ENCODE peak calls at places on chromosome 1, in four cellular contexts. P is GM23248, C is PC-3, G is MM.1S. I is an unnamed sample.

GRCh38 chr1:72557446-72558049 is 275.2 kb upstream of the NEGR1 start:
- DNase-seq in P (peak; percentile 32), G (no peak), C (peak; percentile 49), I (peak; percentile 56)

GRCh38 chr1:8378202-8378601 is 60.3 kb downstream of the SLC45A1 start:
- DNase-seq in G (no peak), P (no peak), C (no peak), I (no peak)

GRCh38 chr1:178060789-178061556 is 32.9 kb upstream of the RASAL2 start:
- DNase-seq in C (no peak), P (peak; percentile 90), G (no peak), I (peak; percentile 47)

GRCh38 chr1:237672748-237673147 is 218.0 kb downstream of the ZP4 start:
- DNase-seq in G (peak; percentile 50), P (no peak), C (peak; percentile 21), I (peak; percentile 19)

GRCh38 chr1:225418598-225418997 is 9.2 kb downstream of the LBR start:
- DNase-seq in P (no peak), C (peak; percentile 54), G (no peak), I (no peak)

GRCh38 chr1:155979525-155980343 is 1.4 kb upstream of the ARHGEF2 start:
- DNase-seq in C (no peak), G (peak; percentile 94), P (peak; percentile 63), I (no peak)

GRCh38 chr1:201307760-201308499 is 24.6 kb downstream of the PKP1 start:
- DNase-seq in P (peak; percentile 59), C (peak; percentile 100), G (no peak), I (no peak)

GRCh38 chr1:235888119-235888643 is 21.5 kb upstream of the LYST start:
- DNase-seq in G (peak; percentile 61), C (no peak), P (no peak), I (no peak)

GRCh38 chr1:200938955-200939354 is 44.3 kb downstream of the INAVA start:
- DNase-seq in C (no peak), G (no peak), P (peak; percentile 14), I (no peak)

GRCh38 chr1:96521994-96522760 is 199.4 kb upstream of the PTBP2 start:
- DNase-seq in C (peak; percentile 59), P (peak; percentile 71), G (no peak), I (no peak)

GRCh38 chr1:182084487-182085316 is 23.2 kb upstream of the ZNF648 start:
- DNase-seq in C (peak; percentile 83), G (peak; percentile 82), P (peak; percentile 79), I (peak; percentile 90)

GRCh38 chr1:28176492-28177470 is at the start of gene PTAFR:
- DNase-seq in G (no peak), C (no peak), P (no peak), I (no peak)

GRCh38 chr1:176206006-176206960 is 803 bp downstream of the COP1 start:
- DNase-seq in C (peak; percentile 6), P (peak; percentile 74), G (peak; percentile 41), I (peak; percentile 71)

GRCh38 chr1:111621050-111621449 is 1.5 kb downstream of the RAP1A start:
- DNase-seq in P (peak; percentile 63), G (no peak), C (no peak), I (no peak)

GRCh38 chr1:44239961-44240371 is 26.7 kb downstream of the DMAP1 start:
- DNase-seq in G (no peak), P (peak; percentile 8), C (no peak), I (no peak)

GRCh38 chr1:11156958-11157357 is 32.2 kb upstream of the ANGPTL7 start:
- DNase-seq in P (no peak), C (no peak), G (no peak), I (no peak)

GRCh38 chr1:60376196-60376595 is 302.6 kb upstream of the C1orf87 start:
- DNase-seq in G (no peak), C (no peak), P (no peak), I (no peak)

GRCh38 chr1:230681599-230681998 is 32.3 kb downstream of the AGT start:
- DNase-seq in C (peak; percentile 100), G (no peak), P (peak; percentile 74), I (no peak)

GRCh38 chr1:67793562-67793961 is 39.7 kb downstream of the GNG12 start:
- DNase-seq in P (peak; percentile 63), G (no peak), C (peak; percentile 41), I (no peak)

GRCh38 chr1:107991371-107992066 is 26.5 kb upstream of the VAV3 start:
- DNase-seq in P (peak; percentile 84), C (peak; percentile 9), G (no peak), I (no peak)

GRCh38 chr1:115545096-115545720 is 96.6 kb upstream of the VANGL1 start:
- DNase-seq in G (no peak), C (peak; percentile 10), P (peak; percentile 12), I (no peak)

GRCh38 chr1:152182431-152182830 is 23.4 kb upstream of the RPTN start:
- DNase-seq in P (peak; percentile 59), C (peak; percentile 41), G (peak; percentile 56), I (no peak)

GRCh38 chr1:4633346-4633745 is 21.1 kb upstream of the AJAP1 start:
- DNase-seq in P (no peak), C (no peak), G (no peak), I (peak; percentile 29)

GRCh38 chr1:78101514-78101913 is 55.7 kb downstream of the GIPC2 start:
- DNase-seq in G (no peak), C (peak; percentile 93), P (peak; percentile 96), I (no peak)

GRCh38 chr1:117673405-117673804 is 67.6 kb downstream of the TENT5C start:
- DNase-seq in G (no peak), C (peak; percentile 63), P (peak; percentile 86), I (no peak)

GRCh38 chr1:194865367-194865766 is 1679.0 kb upstream of the B3GALT2 start:
- DNase-seq in C (no peak), P (no peak), G (no peak), I (no peak)

GRCh38 chr1:177794316-177794991 is 175.4 kb downstream of the SEC16B start:
- DNase-seq in P (no peak), G (no peak), C (no peak), I (peak; percentile 62)

GRCh38 chr1:36759355-36759754 is 275.0 kb downstream of the GRIK3 start:
- DNase-seq in P (no peak), G (no peak), C (no peak), I (no peak)

GRCh38 chr1:227070638-227071285 is 130.7 kb downstream of the COQ8A start:
- DNase-seq in G (no peak), C (no peak), P (no peak), I (no peak)

GRCh38 chr1:226679303-226679702 is 59.8 kb downstream of the ITPKB start:
- DNase-seq in P (no peak), G (no peak), C (no peak), I (no peak)

GRCh38 chr1:33610864-33611455 is 138.5 kb downstream of the ZSCAN20 start:
- DNase-seq in P (no peak), G (no peak), C (no peak), I (no peak)

GRCh38 chr1:230919201-230919600 is 50.9 kb upstream of the C1orf198 start:
- DNase-seq in P (no peak), C (no peak), G (no peak), I (no peak)

GRCh38 chr1:197395209-197395608 is 127.2 kb downstream of the CRB1 start:
- DNase-seq in G (no peak), C (no peak), P (no peak), I (no peak)

GRCh38 chr1:119799599-119800177 is 11.6 kb downstream of the REG4 start:
- DNase-seq in P (no peak), C (no peak), G (no peak), I (no peak)

GRCh38 chr1:13899856-13900255 is 199.9 kb downstream of the PRDM2 start:
- DNase-seq in P (peak; percentile 89), C (peak; percentile 83), G (no peak), I (no peak)

GRCh38 chr1:119116725-119117124 is 23.7 kb downstream of the WARS2 start:
- DNase-seq in P (no peak), C (no peak), G (no peak), I (no peak)

GRCh38 chr1:214224605-214225354 is 56.2 kb upstream of the SMYD2 start:
- DNase-seq in P (peak; percentile 74), C (no peak), G (no peak), I (peak; percentile 24)
- TF ChIP-seq EZH2phosphoT487 in P (no peak), C (no peak), G (no peak), I (no peak)

GRCh38 chr1:90023691-90024090 is 28.8 kb downstream of the ZNF326 start:
- DNase-seq in C (no peak), G (no peak), P (no peak), I (no peak)
- H3K36me3 ChIP-seq in C (peaks cover 71% of the 10 kb centered on the region), G (no peaks in the 10 kb centered on the region), P (peaks cover 84% of the 10 kb centered on the region), I (peaks cover 61% of the 10 kb centered on the region)

DNA sequence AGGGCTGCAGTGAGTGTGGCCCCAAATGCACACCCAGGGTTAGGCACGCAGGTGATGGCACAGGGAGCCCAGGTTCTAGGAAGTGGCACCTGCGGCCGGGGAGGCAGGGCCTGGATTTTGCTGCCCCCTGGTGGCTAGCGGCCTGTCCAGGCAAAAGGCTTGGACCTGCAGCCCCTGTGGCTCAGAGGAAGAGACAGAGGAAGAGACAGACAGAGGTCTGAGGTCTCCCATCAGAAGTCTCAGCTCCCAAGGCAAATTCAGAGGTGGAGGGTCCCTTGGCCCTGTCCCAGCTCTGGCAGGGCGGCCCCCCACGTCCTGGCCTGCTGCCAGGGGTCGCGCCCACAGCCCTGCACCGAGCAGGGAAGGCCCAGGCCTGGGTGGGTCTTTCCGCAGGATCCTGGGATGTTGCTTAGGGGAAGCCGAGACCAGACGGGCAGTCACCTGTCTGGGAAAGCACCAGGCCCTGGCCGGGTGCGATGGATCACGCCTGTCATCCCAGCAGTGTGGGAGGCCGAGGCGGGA is 8.0 kb upstream of the TNFRSF14 start:
- DNase-seq in G (peak; percentile 90), C (peak; percentile 92), P (peak; percentile 82), I (peak; percentile 88)
- H3K9ac ChIP-seq in G (peak overlapping the region; percentile 88), C (no peak overlapping the region), P (peak overlapping the region; percentile 72), I (no peak overlapping the region)

DNA sequence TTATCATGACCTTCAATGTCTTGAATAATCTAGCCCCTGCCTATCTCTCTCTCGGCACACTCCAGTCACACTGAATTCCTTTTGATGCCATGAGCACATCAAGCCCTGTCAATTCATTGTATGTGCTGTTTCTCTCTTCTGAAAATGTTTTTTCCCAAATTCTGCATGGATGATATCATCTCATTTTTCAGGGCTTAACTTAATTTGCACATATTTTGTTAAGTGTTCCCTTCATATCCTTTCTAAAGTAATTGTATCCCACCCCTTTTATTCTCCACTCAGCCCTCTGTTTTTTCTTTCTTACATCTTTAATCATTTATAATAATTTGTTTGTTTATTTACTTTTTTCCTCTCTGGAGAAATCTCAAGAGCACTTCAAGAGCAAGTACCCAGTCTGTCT is 149.9 kb downstream of the ZNF326 start:
- DNase-seq in C (no peak), P (no peak), G (no peak), I (no peak)
- TF ChIP-seq EZH2phosphoT487 in C (no peak), P (no peak), G (no peak), I (no peak)

DNA sequence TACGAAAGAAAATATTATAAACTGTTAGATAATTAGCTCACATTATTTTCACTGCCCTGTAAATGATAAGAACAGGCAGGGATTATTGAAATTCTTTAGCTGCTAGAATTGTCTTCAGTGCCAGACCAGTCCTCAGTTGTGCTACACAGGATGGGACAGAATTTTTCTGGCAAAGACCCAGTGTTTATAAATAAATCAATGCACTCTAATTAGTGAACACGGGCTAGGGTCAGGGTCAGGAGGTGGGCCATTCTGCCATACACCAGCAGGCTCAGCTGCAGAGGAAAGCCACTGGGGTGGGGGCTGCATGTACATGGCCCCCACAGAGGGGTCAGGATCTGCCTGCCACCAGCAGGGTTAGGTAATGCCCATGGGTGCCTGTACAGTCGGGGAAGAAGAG is 6.4 kb downstream of the BCAR3 start:
- DNase-seq in C (no peak), G (no peak), P (no peak), I (no peak)
- H3K36me3 ChIP-seq in C (peaks cover 83% of the 10 kb centered on the region), G (no peaks in the 10 kb centered on the region), P (peaks cover 58% of the 10 kb centered on the region), I (no peaks in the 10 kb centered on the region)

GRCh38 chr1:41583658-41584570 is 99.4 kb upstream of the EDN2 start:
- DNase-seq in C (no peak), G (no peak), P (no peak), I (no peak)
- H3K9ac ChIP-seq in C (no peak overlapping the region), G (no peak overlapping the region), P (no peak overlapping the region), I (no peak overlapping the region)